ENCODE peak calls at places on chromosomes 12 and 14, in five cellular contexts. C is amniotic stem cell, R is KBM-7, D is lung, Y is brain microvascular endothelial cell. N is an unnamed sample.

GRCh38 chr12:43637116-43637515 is 85.1 kb upstream of the ADAMTS20 start:
- DNase-seq in Y (no peak), C (no peak), D (no peak), R (no peak), N (no peak)

GRCh38 chr12:95623554-95624170 is 72.4 kb upstream of the USP44 start:
- DNase-seq in Y (peak), C (peak), R (peak), D (peak), N (peak)

GRCh38 chr14:71372411-71372838 is 465.2 kb downstream of the PCNX1 start:
- DNase-seq in D (no peak), C (no peak), Y (no peak), R (no peak), N (no peak)

GRCh38 chr14:25011095-25011494 is 38.9 kb downstream of the STXBP6 start:
- DNase-seq in R (no peak), D (no peak), Y (no peak), C (no peak), N (no peak)

GRCh38 chr12:48279096-48279495 is 71.6 kb downstream of the ZNF641 start:
- DNase-seq in C (no peak), Y (no peak), D (no peak), R (no peak), N (no peak)

GRCh38 chr12:105861232-105861631 is 277.5 kb downstream of the NUAK1 start:
- DNase-seq in D (no peak), C (no peak), R (no peak), Y (no peak), N (no peak)

GRCh38 chr12:124718458-124718857 is 145.2 kb downstream of the SCARB1 start:
- DNase-seq in R (no peak), Y (no peak), D (no peak), C (no peak), N (no peak)

GRCh38 chr14:91143862-91144261 is 30.0 kb downstream of the DGLUCY start:
- DNase-seq in Y (no peak), C (no peak), R (no peak), D (peak), N (no peak)

GRCh38 chr12:9792961-9793617 is 32.4 kb upstream of the CD69 start:
- DNase-seq in D (no peak), Y (peak), C (peak), R (no peak), N (no peak)

GRCh38 chr12:2009623-2010022 is 5.4 kb upstream of the DCP1B start:
- DNase-seq in Y (no peak), C (no peak), R (peak), D (no peak), N (no peak)

GRCh38 chr12:73421832-73422231 is 1115.8 kb upstream of the ATXN7L3B start:
- DNase-seq in Y (peak), D (no peak), C (no peak), R (no peak), N (no peak)

GRCh38 chr14:106842687-106843086 is 1316.3 kb downstream of the TMEM121 start:
- DNase-seq in R (no peak), D (no peak), Y (no peak), C (no peak), N (no peak)

GRCh38 chr12:53180931-53181645 is 363 bp upstream of the CSAD start:
- DNase-seq in D (peak), R (no peak), Y (peak), C (no peak), N (peak)

GRCh38 chr14:90758959-90759358 is 57.3 kb downstream of the TTC7B start:
- DNase-seq in R (peak), D (no peak), C (no peak), Y (peak), N (peak)

GRCh38 chr14:71266994-71267636 is 359.9 kb downstream of the PCNX1 start:
- DNase-seq in C (no peak), Y (peak), D (no peak), R (no peak), N (no peak)

GRCh38 chr12:24840046-24840800 is 108.7 kb downstream of the BCAT1 start:
- DNase-seq in D (no peak), Y (peak), C (no peak), R (no peak), N (no peak)

GRCh38 chr12:116137318-116137717 is 140.2 kb downstream of the MED13L start:
- DNase-seq in R (no peak), D (no peak), Y (no peak), C (no peak), N (no peak)

GRCh38 chr14:68978550-68978911 is 571 bp downstream of the ACTN1 start:
- DNase-seq in Y (no peak), C (peak), R (no peak), D (peak), N (peak)

GRCh38 chr14:71142375-71143038 is 235.2 kb downstream of the PCNX1 start:
- DNase-seq in R (peak), D (no peak), C (peak), Y (peak), N (no peak)

GRCh38 chr12:15789215-15790171 is at the start of gene EPS8:
- DNase-seq in R (peak), D (peak), Y (peak), C (peak), N (peak)

GRCh38 chr12:44696542-44696941 is 179.6 kb downstream of the NELL2 start:
- DNase-seq in C (no peak), Y (no peak), D (no peak), R (no peak), N (no peak)

GRCh38 chr12:54352022-54352531 is 12.2 kb downstream of the GPR84 start:
- DNase-seq in D (peak), Y (no peak), C (no peak), R (no peak), N (no peak)

GRCh38 chr12:54016478-54016964 is 7.7 kb downstream of the HOXC8 start:
- DNase-seq in R (no peak), C (no peak), D (no peak), Y (no peak), N (peak)

GRCh38 chr14:57461777-57462320 is 31.8 kb downstream of the CCDC198 start:
- DNase-seq in D (no peak), Y (no peak), R (no peak), C (no peak), N (no peak)

GRCh38 chr14:65225299-65226159 is 123.2 kb upstream of the MAX start:
- DNase-seq in D (no peak), R (no peak), Y (no peak), C (no peak), N (no peak)

GRCh38 chr12:116454950-116455447 is 104.2 kb upstream of the MAP1LC3B2 start:
- DNase-seq in D (no peak), Y (peak), C (peak), R (no peak), N (no peak)

GRCh38 chr12:56032006-56032405 is 9.7 kb upstream of the RPS26 start:
- DNase-seq in Y (no peak), R (no peak), D (no peak), C (no peak), N (no peak)

GRCh38 chr14:38616959-38617358 is 361.1 kb upstream of the CLEC14A start:
- DNase-seq in Y (no peak), D (peak), R (no peak), C (no peak), N (no peak)

GRCh38 chr14:99554184-99554583 is 49.8 kb downstream of the CCDC85C start:
- DNase-seq in Y (no peak), D (no peak), R (no peak), C (no peak), N (no peak)

GRCh38 chr14:63542231-63542999 is 762 bp downstream of the PPP2R5E start:
- DNase-seq in D (peak), Y (no peak), C (no peak), R (peak), N (peak)